ENCODE peak calls at places on chromosomes 5 and 9, in nine cellular contexts. N is left ventricle myocardium inferior; H is choroid plexus epithelial cell; G is endothelial cell; D is HT1080; W is prostate gland; S is stimulated activated CD4-positive, alpha-beta T cell treated with anti-CD3 and anti-CD28 coated beads, TNF-alpha, amount 100 ng/mL, for 4 hours; K is activated naive CD4-positive, alpha-beta T cell; A is activated B cell treated with CpG ODN at 0.5 μM for 24 hours. J is an unnamed sample.

GRCh38 chr9:114082017-114082735 is 4.1 kb upstream of the AMBP start:
- DNase-seq in N (peak; percentile 82), H (peak; percentile 92), G (peak; percentile 90), D (peak; percentile 72), W (peak; percentile 93), S (peak; percentile 53), K (peak; percentile 62), A (peak; percentile 57), J (peak; percentile 88)

GRCh38 chr5:124289122-124289521 is 457.3 kb downstream of the ZNF608 start:
- DNase-seq in N (peak; percentile 68), H (no peak), G (no peak), D (no peak), W (peak; percentile 40), S (no peak), K (no peak), A (no peak), J (no peak)

GRCh38 chr9:27436234-27436633 is 87.9 kb upstream of the IFNK start:
- DNase-seq in N (no peak), H (peak; percentile 8), G (no peak), D (no peak), W (peak; percentile 16), S (no peak), K (no peak), A (no peak), J (peak; percentile 19)

GRCh38 chr9:133825555-133826198 is 87.5 kb upstream of the SARDH start:
- DNase-seq in N (no peak), H (peak; percentile 83), G (no peak), D (no peak), W (no peak), S (no peak), K (no peak), A (no peak), J (no peak)

GRCh38 chr5:173823721-173824567 is 64.2 kb upstream of the CPEB4 start:
- DNase-seq in N (no peak), H (peak; percentile 95), G (no peak), D (peak; percentile 54), W (peak; percentile 71), S (no peak), K (no peak), A (no peak), J (peak; percentile 98)

GRCh38 chr9:81118416-81118815 is 570.9 kb downstream of the TLE1 start:
- DNase-seq in N (no peak), H (peak; percentile 45), G (no peak), D (no peak), W (no peak), S (no peak), K (no peak), A (no peak), J (no peak)

GRCh38 chr5:173324115-173325001 is 3.9 kb downstream of the STC2 start:
- DNase-seq in N (peak; percentile 90), H (peak; percentile 55), G (no peak), D (no peak), W (no peak), S (no peak), K (no peak), A (no peak), J (no peak)

GRCh38 chr9:95030344-95030743 is 287.2 kb downstream of the FANCC start:
- DNase-seq in N (no peak), H (no peak), G (no peak), D (no peak), W (no peak), S (no peak), K (no peak), A (no peak), J (no peak)

GRCh38 chr9:128203024-128203841 is at the start of gene DNM1:
- DNase-seq in N (peak; percentile 61), H (peak; percentile 61), G (peak; percentile 79), D (peak; percentile 50), W (peak; percentile 18), S (peak; percentile 36), K (peak; percentile 68), A (peak; percentile 78), J (peak; percentile 72)

GRCh38 chr5:111197523-111197922 is 26.7 kb upstream of the CAMK4 start:
- DNase-seq in N (no peak), H (peak; percentile 32), G (no peak), D (peak; percentile 7), W (no peak), S (no peak), K (no peak), A (no peak), J (peak; percentile 26)

GRCh38 chr9:110936719-110937452 is 101.4 kb downstream of the LPAR1 start:
- DNase-seq in N (no peak), H (peak; percentile 54), G (no peak), D (peak; percentile 42), W (no peak), S (no peak), K (no peak), A (no peak), J (peak; percentile 31)

GRCh38 chr5:1122511-1123284 is 10.8 kb upstream of the SLC12A7 start:
- DNase-seq in N (peak; percentile 75), H (no peak), G (no peak), D (no peak), W (no peak), S (no peak), K (no peak), A (no peak), J (no peak)

GRCh38 chr9:19233344-19233743 is 2.9 kb downstream of the DENND4C start:
- DNase-seq in N (no peak), H (no peak), G (no peak), D (no peak), W (no peak), S (no peak), K (no peak), A (no peak), J (no peak)

GRCh38 chr9:100126423-100126822 is 27.4 kb downstream of the INVS start:
- DNase-seq in N (no peak), H (no peak), G (no peak), D (no peak), W (no peak), S (no peak), K (no peak), A (no peak), J (no peak)

GRCh38 chr9:115208503-115208902 is 90.5 kb upstream of the TNC start:
- DNase-seq in N (no peak), H (peak; percentile 53), G (no peak), D (peak; percentile 58), W (no peak), S (no peak), K (no peak), A (no peak), J (peak; percentile 26)

GRCh38 chr9:93678199-93679019 is 102.0 kb downstream of the PHF2 start:
- DNase-seq in N (peak; percentile 10), H (no peak), G (peak; percentile 1), D (no peak), W (no peak), S (no peak), K (no peak), A (peak; percentile 11), J (no peak)

GRCh38 chr5:65769539-65769938 is 47.5 kb downstream of the NLN start:
- DNase-seq in N (no peak), H (peak; percentile 94), G (no peak), D (peak; percentile 90), W (no peak), S (no peak), K (no peak), A (no peak), J (peak; percentile 67)

GRCh38 chr9:138007566-138008080 is 130.0 kb downstream of the CACNA1B start:
- DNase-seq in N (no peak), H (no peak), G (no peak), D (no peak), W (no peak), S (no peak), K (no peak), A (no peak), J (no peak)

GRCh38 chr9:121249563-121249962 is 18.4 kb upstream of the GSN start:
- DNase-seq in N (no peak), H (no peak), G (no peak), D (no peak), W (no peak), S (no peak), K (no peak), A (no peak), J (no peak)

GRCh38 chr9:130138791-130139190 is 33.4 kb upstream of the NCS1 start:
- DNase-seq in N (peak; percentile 48), H (peak; percentile 97), G (no peak), D (peak; percentile 95), W (peak; percentile 57), S (no peak), K (peak; percentile 10), A (no peak), J (no peak)

GRCh38 chr5:5374034-5374715 is 48.3 kb upstream of the ICE1 start:
- DNase-seq in N (no peak), H (peak; percentile 43), G (no peak), D (peak; percentile 85), W (no peak), S (no peak), K (no peak), A (no peak), J (no peak)

GRCh38 chr5:42951169-42951846 is 88.8 kb downstream of the ANXA2R start:
- DNase-seq in N (peak; percentile 26), H (peak; percentile 47), G (no peak), D (no peak), W (peak; percentile 37), S (peak; percentile 33), K (peak; percentile 65), A (peak; percentile 62), J (no peak)

GRCh38 chr5:4555739-4556285 is 584.3 kb upstream of the ADAMTS16 start:
- DNase-seq in N (no peak), H (no peak), G (no peak), D (no peak), W (no peak), S (no peak), K (no peak), A (no peak), J (no peak)

GRCh38 chr9:136725612-136726011 is 13.2 kb downstream of the DIPK1B start:
- DNase-seq in N (no peak), H (peak; percentile 63), G (no peak), D (peak; percentile 46), W (peak; percentile 48), S (no peak), K (no peak), A (no peak), J (peak; percentile 72)

GRCh38 chr9:129109504-129109903 is 1.1 kb downstream of the CRAT start:
- DNase-seq in N (no peak), H (no peak), G (no peak), D (no peak), W (no peak), S (no peak), K (no peak), A (no peak), J (peak; percentile 21)

GRCh38 chr5:89728750-89729149 is 680.8 kb downstream of the CETN3 start:
- DNase-seq in N (peak; percentile 12), H (peak; percentile 79), G (no peak), D (no peak), W (peak; percentile 47), S (no peak), K (no peak), A (no peak), J (no peak)